ENCODE peak calls at places on chromosomes 13 and 19, in six cellular contexts. P is cardiac muscle cell; V is CD8-positive, alpha-beta T cell; B is upper lobe of left lung; K is fibroblast of lung; F is left ventricle myocardium inferior. L is an unnamed sample. For H3K9me3, the result is how much of the 10 kb centered on the place peaks cover.

GRCh38 chr13:42649761-42650289 is 75.9 kb downstream of the TNFSF11 start:
- DNase-seq in P (peak), V (no peak), B (no peak), K (no peak), F (no peak), L (no peak)

GRCh38 chr13:41700790-41701310 is 243.5 kb downstream of the RGCC start:
- DNase-seq in P (peak), V (no peak), B (no peak), K (peak), F (no peak), L (no peak)

GRCh38 chr19:15587663-15588062 is 27.4 kb upstream of the CYP4F8 start:
- DNase-seq in P (no peak), V (no peak), B (no peak), K (no peak), F (peak), L (no peak)

GRCh38 chr13:91346848-91347211 is 657 bp upstream of the MIR17HG start:
- DNase-seq in P (peak), V (peak), B (no peak), K (no peak), F (no peak), L (peak)

GRCh38 chr13:109251958-109252357 is 534.4 kb downstream of the IRS2 start:
- DNase-seq in P (no peak), V (no peak), B (no peak), K (peak), F (no peak), L (no peak)

GRCh38 chr13:23652909-23653726 is 82.9 kb downstream of the TNFRSF19 start:
- DNase-seq in P (no peak), V (no peak), B (no peak), K (no peak), F (no peak), L (no peak)

GRCh38 chr13:29924482-29924884 is 74.1 kb upstream of the UBL3 start:
- DNase-seq in P (peak), V (no peak), B (no peak), K (peak), F (no peak), L (no peak)

GRCh38 chr19:16018801-16019551 is 57.3 kb upstream of the TPM4 start:
- DNase-seq in P (no peak), V (no peak), B (peak), K (no peak), F (no peak), L (no peak)

GRCh38 chr13:79508224-79508961 is 27.4 kb downstream of the NDFIP2 start:
- DNase-seq in P (no peak), V (no peak), B (no peak), K (no peak), F (no peak), L (no peak)

GRCh38 chr19:55308281-55308680 is 16.9 kb downstream of the TMEM150B start:
- DNase-seq in P (no peak), V (no peak), B (no peak), K (no peak), F (no peak), L (no peak)

GRCh38 chr19:32403291-32403995 is 2.1 kb upstream of the DPY19L3 start:
- DNase-seq in P (peak), V (no peak), B (no peak), K (no peak), F (no peak), L (no peak)

GRCh38 chr19:28166025-28166424 is 1046.9 kb downstream of the UQCRFS1 start:
- DNase-seq in P (no peak), V (no peak), B (no peak), K (no peak), F (no peak), L (no peak)

GRCh38 chr13:77492982-77493381 is 42.5 kb upstream of the SCEL start:
- DNase-seq in P (peak), V (no peak), B (no peak), K (peak), F (no peak), L (no peak)

GRCh38 chr13:73657821-73658540 is 476.2 kb downstream of the KLF12 start:
- DNase-seq in P (peak), V (no peak), B (no peak), K (peak), F (peak), L (no peak)

GRCh38 chr19:4650159-4650558 is 10.8 kb downstream of the TNFAIP8L1 start:
- DNase-seq in P (no peak), V (no peak), B (no peak), K (no peak), F (no peak), L (no peak)

GRCh38 chr13:99857738-99858137 is 113.8 kb downstream of the ZIC5 start:
- DNase-seq in P (no peak), V (no peak), B (no peak), K (no peak), F (no peak), L (no peak)

GRCh38 chr13:36885901-36886300 is 34.1 kb downstream of the SMAD9 start:
- DNase-seq in P (no peak), V (no peak), B (no peak), K (no peak), F (no peak), L (no peak)

GRCh38 chr13:114081761-114082681 is 50.4 kb downstream of the RASA3 start:
- DNase-seq in P (no peak), V (no peak), B (no peak), K (no peak), F (no peak), L (no peak)

GRCh38 chr19:56476671-56477428 is at the start of gene ZNF667:
- DNase-seq in P (peak), V (peak), B (peak), K (peak), F (peak), L (no peak)

GRCh38 chr13:35648109-35648508 is 171.6 kb upstream of the MAB21L1 start:
- DNase-seq in P (no peak), V (no peak), B (no peak), K (peak), F (no peak), L (no peak)

GRCh38 chr19:12801466-12802266 is at the start of the genes PRDX2 and THSD8:
- DNase-seq in P (peak), V (peak), B (peak), K (peak), F (peak), L (peak)

GRCh38 chr13:44573790-44574465 is 2.2 kb downstream of the TSC22D1 start:
- DNase-seq in P (peak), V (no peak), B (no peak), K (peak), F (no peak), L (no peak)

GRCh38 chr13:20475927-20476691 is 49.5 kb downstream of the CRYL1 start:
- DNase-seq in P (no peak), V (peak), B (no peak), K (peak), F (no peak), L (peak)

GRCh38 chr19:41575998-41576397 is at the start of gene CEACAM21:
- DNase-seq in P (no peak), V (no peak), B (no peak), K (no peak), F (peak), L (no peak)

GRCh38 chr19:47438793-47439220 is 19.5 kb upstream of the MEIS3 start:
- DNase-seq in P (no peak), V (no peak), B (no peak), K (no peak), F (no peak), L (no peak)

GRCh38 chr19:11767633-11768133 is 883 bp downstream of the ZNF441 start:
- DNase-seq in P (peak), V (no peak), B (peak), K (peak), F (peak), L (no peak)

GRCh38 chr13:42656136-42656535 is 82.2 kb downstream of the TNFSF11 start:
- DNase-seq in P (peak), V (no peak), B (no peak), K (no peak), F (no peak), L (no peak)

GRCh38 chr13:33154911-33155310 is 130.6 kb downstream of the STARD13 start:
- DNase-seq in P (no peak), V (no peak), B (no peak), K (no peak), F (no peak), L (no peak)

GRCh38 chr13:47256618-47257017 is 359.8 kb upstream of the HTR2A start:
- DNase-seq in P (peak), V (no peak), B (no peak), K (peak), F (no peak), L (no peak)

GRCh38 chr13:59546178-59546577 is 617.5 kb downstream of the DIAPH3 start:
- DNase-seq in P (no peak), V (no peak), B (no peak), K (no peak), F (no peak), L (no peak)

GRCh38 chr19:4620675-4621074 is 18.6 kb upstream of the TNFAIP8L1 start:
- DNase-seq in P (no peak), V (no peak), B (no peak), K (no peak), F (no peak), L (no peak)

GRCh38 chr13:47826481-47826880 is 174.6 kb downstream of the SUCLA2 start:
- DNase-seq in P (peak), V (no peak), B (no peak), K (peak), F (no peak), L (no peak)

GRCh38 chr13:34951528-34951927 is 9.5 kb downstream of the NBEA start:
- DNase-seq in P (no peak), V (no peak), B (no peak), K (no peak), F (no peak), L (no peak)

GRCh38 chr13:76939215-76939614 is 9.1 kb upstream of the ACOD1 start:
- DNase-seq in P (peak), V (no peak), B (no peak), K (peak), F (no peak), L (no peak)

GRCh38 chr13:110653271-110653670 is 37.9 kb downstream of the NAXD start:
- DNase-seq in P (no peak), V (no peak), B (no peak), K (no peak), F (no peak), L (no peak)

GRCh38 chr19:6101991-6102390 is 8.3 kb downstream of the RFX2 start:
- DNase-seq in P (no peak), V (no peak), B (no peak), K (no peak), F (no peak), L (no peak)

GRCh38 chr19:21022996-21023395 is 2.5 kb downstream of the ZNF430 start:
- DNase-seq in P (peak), V (no peak), B (no peak), K (peak), F (no peak), L (no peak)

GRCh38 chr19:47072323-47072722 is 23.9 kb upstream of the TMEM160 start:
- DNase-seq in P (no peak), V (no peak), B (no peak), K (no peak), F (no peak), L (no peak)

GRCh38 chr13:79663420-79663819 is 182.5 kb downstream of the NDFIP2 start:
- DNase-seq in P (no peak), V (no peak), B (no peak), K (no peak), F (no peak), L (no peak)

DNA sequence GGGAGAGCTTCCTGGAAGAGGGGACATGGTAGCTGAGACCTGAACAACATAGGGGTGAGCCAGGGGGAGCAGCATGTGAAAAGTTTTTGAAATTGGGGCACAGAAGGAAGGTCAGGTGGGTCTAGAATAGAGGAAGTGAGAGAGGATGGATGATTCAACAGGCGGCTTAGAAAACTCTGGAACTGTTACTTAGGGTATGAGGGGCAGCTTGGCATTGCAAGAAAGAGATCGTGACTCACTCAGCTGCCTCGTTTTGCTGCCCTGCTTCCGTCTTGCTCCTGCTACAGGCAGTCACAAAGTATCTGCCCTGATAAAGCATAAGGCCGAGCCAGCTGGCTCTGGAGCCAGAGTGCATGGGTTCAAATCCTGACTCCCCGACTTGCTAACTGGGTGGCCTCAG is 1.3 kb upstream of the CEACAM20 start:
- DNase-seq in P (peak), V (no peak), B (no peak), K (peak), F (no peak), L (no peak)
- H3K9me3 ChIP-seq in P (under half), V (under half), B (under half), K (under half), F (under half), L (under half)

DNA sequence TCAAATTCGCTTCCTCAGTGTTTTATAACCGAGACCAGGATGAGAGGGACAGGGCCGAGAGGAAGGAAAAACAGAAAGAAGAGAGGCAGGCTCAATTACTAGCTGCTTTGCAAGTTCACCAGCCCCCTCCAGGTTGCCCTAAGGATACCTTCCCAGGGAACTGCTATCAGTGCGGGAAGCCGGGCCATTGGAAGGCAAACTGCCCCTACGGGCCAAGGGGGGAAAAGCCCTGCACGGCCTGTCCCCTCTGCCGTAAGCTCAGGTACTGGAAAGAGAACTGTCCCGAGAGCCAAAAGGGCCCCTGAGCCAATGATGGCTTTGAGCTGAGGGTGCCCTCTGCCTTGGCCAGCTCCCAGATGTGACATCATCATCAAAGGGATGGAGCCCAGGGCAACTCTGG is 3.2 kb upstream of the ERVV-1 start:
- DNase-seq in P (no peak), V (no peak), B (no peak), K (no peak), F (no peak), L (no peak)
- H3K9me3 ChIP-seq in P (under half), V (under half), B (under half), K (under half), F (under half), L (under half)

DNA sequence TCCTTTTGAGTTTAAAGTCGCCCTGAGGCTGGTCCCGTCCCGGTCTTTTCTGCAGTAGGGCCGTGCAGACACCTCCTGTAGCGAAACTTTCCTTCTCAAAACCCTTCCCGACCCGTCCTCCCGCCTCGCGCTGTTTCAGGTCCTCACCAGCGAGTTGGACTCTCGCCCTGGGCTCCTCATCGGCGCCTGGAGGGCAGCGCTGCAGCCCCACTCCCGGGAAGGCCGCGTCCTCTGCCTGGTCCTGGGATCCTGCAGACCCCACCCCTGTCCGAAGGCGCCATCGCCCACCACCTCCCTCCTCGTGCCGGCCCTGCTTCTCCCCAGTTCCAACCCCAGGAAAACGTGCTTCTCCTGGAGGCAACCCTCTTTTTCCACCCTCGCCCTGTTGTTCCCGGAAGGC is 15.0 kb downstream of the ZNF701 start:
- DNase-seq in P (no peak), V (no peak), B (peak), K (no peak), F (no peak), L (no peak)
- H3K9me3 ChIP-seq in P (under half), V (under half), B (under half), K (under half), F (under half), L (under half)

GRCh38 chr13:97798836-97799235 is 154.6 kb upstream of the IPO5 start:
- DNase-seq in P (peak), V (no peak), B (no peak), K (no peak), F (no peak), L (no peak)
- H3K9me3 ChIP-seq in P (under half), V (under half), B (under half), K (under half), F (under half), L (under half)

L was measured in T-helper 17 cell.